ENCODE peak calls at places on chromosome 18, in six cellular contexts. Y is mammary epithelial cell; M is brain microvascular endothelial cell; N is CD8-positive, alpha-beta T cell; Q is cardiac muscle cell; D is iPS DF 6.9. C is an unnamed sample. For H3K36me3, the result is how much of the 10 kb centered on the place peaks cover.

GRCh38 chr18:50853863-50854271 is 25.1 kb upstream of the ME2 start:
- DNase-seq in Y (peak), M (peak), N (no peak), Q (peak), D (no peak), C (no peak)

GRCh38 chr18:55322176-55322735 is 265.7 kb downstream of the TCF4 start:
- DNase-seq in Y (peak), M (peak), N (no peak), Q (peak), D (no peak), C (peak)

GRCh38 chr18:27040796-27041195 is 144.3 kb downstream of the CHST9 start:
- DNase-seq in Y (no peak), M (no peak), N (no peak), Q (no peak), D (no peak), C (no peak)

GRCh38 chr18:13375302-13376255 is 157.0 kb downstream of the LDLRAD4 start:
- DNase-seq in Y (peak), M (peak), N (peak), Q (peak), D (no peak), C (peak)

GRCh38 chr18:73774836-73775509 is 372.7 kb downstream of the FBXO15 start:
- DNase-seq in Y (peak), M (no peak), N (no peak), Q (no peak), D (no peak), C (peak)

GRCh38 chr18:25136416-25137132 is 215.4 kb downstream of the ZNF521 start:
- DNase-seq in Y (peak), M (no peak), N (no peak), Q (peak), D (no peak), C (no peak)

GRCh38 chr18:8208716-8209115 is 400.5 kb upstream of the RAB12 start:
- DNase-seq in Y (no peak), M (no peak), N (no peak), Q (no peak), D (no peak), C (no peak)

GRCh38 chr18:54742654-54743053 is 85.6 kb upstream of the RAB27B start:
- DNase-seq in Y (peak), M (peak), N (no peak), Q (peak), D (no peak), C (no peak)

GRCh38 chr18:61085751-61086150 is 247.5 kb upstream of the CDH20 start:
- DNase-seq in Y (no peak), M (no peak), N (no peak), Q (no peak), D (no peak), C (no peak)

GRCh38 chr18:77015176-77015575 is 117.4 kb downstream of the MBP start:
- DNase-seq in Y (no peak), M (no peak), N (no peak), Q (peak), D (no peak), C (no peak)

GRCh38 chr18:48786621-48787522 is 163.9 kb downstream of the SMAD7 start:
- DNase-seq in Y (no peak), M (no peak), N (no peak), Q (no peak), D (no peak), C (no peak)

GRCh38 chr18:12744103-12744502 is 41.3 kb downstream of the PSMG2 start:
- DNase-seq in Y (peak), M (peak), N (no peak), Q (peak), D (no peak), C (no peak)

GRCh38 chr18:24157855-24158254 is 19.0 kb downstream of the CABYR start:
- DNase-seq in Y (no peak), M (no peak), N (no peak), Q (no peak), D (no peak), C (no peak)

GRCh38 chr18:8176554-8176953 is 432.7 kb upstream of the RAB12 start:
- DNase-seq in Y (no peak), M (no peak), N (no peak), Q (no peak), D (no peak), C (no peak)

GRCh38 chr18:7567487-7568425 is 640 bp downstream of the PTPRM start:
- DNase-seq in Y (peak), M (peak), N (no peak), Q (peak), D (no peak), C (peak)

GRCh38 chr18:76425299-76426101 is 69.5 kb downstream of the ZNF516 start:
- DNase-seq in Y (no peak), M (no peak), N (no peak), Q (peak), D (no peak), C (no peak)

GRCh38 chr18:57542126-57542525 is 44.4 kb downstream of the FECH start:
- DNase-seq in Y (peak), M (peak), N (no peak), Q (peak), D (no peak), C (no peak)

GRCh38 chr18:41642756-41643155 is 312.3 kb upstream of the PIK3C3 start:
- DNase-seq in Y (no peak), M (no peak), N (no peak), Q (peak), D (no peak), C (no peak)

GRCh38 chr18:43312891-43313290 is 35.6 kb upstream of the SYT4 start:
- DNase-seq in Y (peak), M (no peak), N (no peak), Q (no peak), D (no peak), C (no peak)

GRCh38 chr18:48123324-48123723 is 192.9 kb upstream of the SMAD2 start:
- DNase-seq in Y (no peak), M (no peak), N (no peak), Q (no peak), D (no peak), C (no peak)

GRCh38 chr18:8324343-8325065 is 284.7 kb upstream of the RAB12 start:
- DNase-seq in Y (no peak), M (no peak), N (no peak), Q (no peak), D (no peak), C (no peak)

GRCh38 chr18:48228301-48228715 is 180.9 kb downstream of the ZBTB7C start:
- DNase-seq in Y (peak), M (no peak), N (no peak), Q (peak), D (no peak), C (no peak)

GRCh38 chr18:3153107-3153704 is 66.6 kb downstream of the MYOM1 start:
- DNase-seq in Y (peak), M (no peak), N (no peak), Q (peak), D (no peak), C (no peak)

GRCh38 chr18:42328931-42329330 is 373.9 kb downstream of the PIK3C3 start:
- DNase-seq in Y (no peak), M (no peak), N (no peak), Q (no peak), D (no peak), C (no peak)

GRCh38 chr18:57816208-57816999 is 13.3 kb upstream of the ATP8B1 start:
- DNase-seq in Y (no peak), M (no peak), N (no peak), Q (no peak), D (no peak), C (no peak)

GRCh38 chr18:13374468-13375301 is 156.1 kb downstream of the LDLRAD4 start:
- DNase-seq in Y (no peak), M (peak), N (no peak), Q (peak), D (no peak), C (no peak)

GRCh38 chr18:24601624-24602023 is 141.2 kb downstream of the HRH4 start:
- DNase-seq in Y (peak), M (no peak), N (no peak), Q (no peak), D (no peak), C (no peak)

GRCh38 chr18:2883137-2883671 is 36.4 kb downstream of the EMILIN2 start:
- DNase-seq in Y (no peak), M (no peak), N (peak), Q (peak), D (no peak), C (no peak)

GRCh38 chr18:74995404-74995737 is 213.6 kb downstream of the PTGR3 start:
- DNase-seq in Y (no peak), M (no peak), N (no peak), Q (no peak), D (no peak), C (no peak)

GRCh38 chr18:13474336-13474735 is 252.0 kb downstream of the FAM210A start:
- DNase-seq in Y (no peak), M (no peak), N (no peak), Q (no peak), D (no peak), C (no peak)

GRCh38 chr18:75198046-75198445 is 10.9 kb downstream of the PTGR3 start:
- DNase-seq in Y (no peak), M (no peak), N (no peak), Q (peak), D (no peak), C (no peak)

GRCh38 chr18:56490942-56491341 is 147.4 kb downstream of the TXNL1 start:
- DNase-seq in Y (no peak), M (no peak), N (no peak), Q (no peak), D (no peak), C (no peak)

DNA sequence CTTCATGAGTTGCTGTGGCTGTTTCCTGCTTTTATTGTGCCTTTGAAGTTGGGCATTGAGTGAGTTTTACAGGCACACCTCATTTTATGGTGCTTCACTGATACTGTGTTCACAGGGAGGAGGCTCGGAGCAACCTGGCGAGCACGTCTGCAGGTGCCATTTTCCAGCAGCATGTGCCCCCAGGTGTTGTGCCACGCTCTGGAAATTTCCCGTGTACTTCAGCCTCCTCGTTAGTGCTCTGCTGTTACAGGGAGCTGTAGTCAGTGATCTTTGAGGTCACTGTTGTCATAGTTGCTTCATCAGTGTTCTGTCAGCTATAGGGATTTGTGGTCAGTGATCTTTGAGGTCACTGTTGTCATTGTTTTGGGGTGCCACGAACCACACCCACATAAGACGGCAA is 20.1 kb downstream of the CTDP1 start:
- DNase-seq in Y (no peak), M (no peak), N (no peak), Q (no peak), D (no peak), C (no peak)
- H3K36me3 ChIP-seq in Y (under half), M (under half), N (under half), Q (under half), D (under half), C (under half)

GRCh38 chr18:58977223-58977622 is 112.5 kb downstream of the ZNF532 start:
- DNase-seq in Y (no peak), M (no peak), N (no peak), Q (peak), D (no peak), C (no peak)

GRCh38 chr18:58980991-58981390 is 116.3 kb downstream of the ZNF532 start:
- DNase-seq in Y (no peak), M (no peak), N (no peak), Q (no peak), D (no peak), C (no peak)

GRCh38 chr18:58977801-58978200 is 113.1 kb downstream of the ZNF532 start:
- DNase-seq in Y (no peak), M (no peak), N (no peak), Q (no peak), D (no peak), C (no peak)

GRCh38 chr18:58979615-58980014 is 114.9 kb downstream of the ZNF532 start:
- DNase-seq in Y (no peak), M (no peak), N (no peak), Q (no peak), D (no peak), C (no peak)

GRCh38 chr18:58978916-58979315 is 114.2 kb downstream of the ZNF532 start:
- DNase-seq in Y (no peak), M (no peak), N (no peak), Q (no peak), D (no peak), C (no peak)
- H3K36me3 ChIP-seq in Y (under half), M (under half), N (under half), Q (under half), D (under half), C (under half)

GRCh38 chr18:220708-221107 is 47.1 kb downstream of the THOC1 start:
- DNase-seq in Y (no peak), M (no peak), N (no peak), Q (no peak), D (no peak), C (no peak)
- H3K36me3 ChIP-seq in Y (under half), M (under half), N (under half), Q (half or more), D (under half), C (under half)

GRCh38 chr18:32104516-32104915 is 12.8 kb downstream of the RNF138 start:
- DNase-seq in Y (no peak), M (no peak), N (no peak), Q (no peak), D (no peak), C (no peak)
- H3K36me3 ChIP-seq in Y (under half), M (under half), N (under half), Q (under half), D (under half), C (under half)

GRCh38 chr18:9531791-9532410 is 56.6 kb downstream of the RALBP1 start:
- DNase-seq in Y (peak), M (peak), N (no peak), Q (no peak), D (no peak), C (no peak)

GRCh38 chr18:9535430-9535972 is 60.2 kb downstream of the RALBP1 start:
- DNase-seq in Y (no peak), M (peak), N (no peak), Q (peak), D (no peak), C (no peak)

GRCh38 chr18:9537638-9538037 is 62.3 kb downstream of the RALBP1 start:
- DNase-seq in Y (no peak), M (no peak), N (no peak), Q (no peak), D (no peak), C (no peak)

GRCh38 chr18:9536354-9537152 is 61.2 kb downstream of the RALBP1 start:
- DNase-seq in Y (peak), M (peak), N (no peak), Q (no peak), D (no peak), C (no peak)

DNA sequence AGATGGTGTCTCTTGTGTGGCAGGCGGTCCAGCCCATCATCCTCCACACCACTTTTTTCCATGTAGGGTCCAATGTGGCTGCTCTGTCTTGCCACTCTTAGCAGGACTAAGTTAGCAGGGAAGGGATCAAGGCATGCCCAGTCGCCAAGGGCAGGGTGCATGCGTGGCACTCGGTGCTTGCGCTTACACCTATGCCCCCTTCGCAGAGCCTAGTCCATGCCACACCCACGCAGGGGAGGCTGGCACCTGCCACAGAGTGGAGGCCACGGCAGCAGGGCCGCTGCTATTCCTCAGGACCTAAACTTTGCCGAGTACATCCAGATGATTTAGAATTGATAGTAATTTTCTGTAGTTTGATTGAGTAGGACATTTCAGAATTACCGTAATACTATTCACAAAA is 59.5 kb downstream of the RALBP1 start:
- DNase-seq in Y (no peak), M (no peak), N (no peak), Q (no peak), D (no peak), C (no peak)
- H3K36me3 ChIP-seq in Y (under half), M (under half), N (under half), Q (under half), D (under half), C (under half)

GRCh38 chr18:36153203-36153602 is 23.5 kb downstream of the ELP2 start:
- DNase-seq in Y (no peak), M (no peak), N (no peak), Q (peak), D (no peak), C (no peak)

GRCh38 chr18:36153771-36154170 is 24.1 kb downstream of the ELP2 start:
- DNase-seq in Y (no peak), M (no peak), N (no peak), Q (peak), D (no peak), C (no peak)

GRCh38 chr18:36152781-36153180 is 23.1 kb downstream of the ELP2 start:
- DNase-seq in Y (no peak), M (no peak), N (no peak), Q (peak), D (no peak), C (no peak)

GRCh38 chr18:36149514-36150289 is 20.0 kb downstream of the ELP2 start:
- DNase-seq in Y (no peak), M (no peak), N (no peak), Q (no peak), D (no peak), C (no peak)
- H3K36me3 ChIP-seq in Y (under half), M (half or more), N (under half), Q (under half), D (under half), C (under half)

GRCh38 chr18:63314062-63314790 is 5.3 kb downstream of the BCL2 start:
- DNase-seq in Y (no peak), M (no peak), N (no peak), Q (no peak), D (no peak), C (no peak)

GRCh38 chr18:63312731-63313408 is 6.7 kb downstream of the BCL2 start:
- DNase-seq in Y (no peak), M (no peak), N (no peak), Q (no peak), D (no peak), C (no peak)

GRCh38 chr18:63314991-63315662 is 4.4 kb downstream of the BCL2 start:
- DNase-seq in Y (no peak), M (no peak), N (no peak), Q (no peak), D (no peak), C (no peak)

GRCh38 chr18:63311481-63312409 is 7.8 kb downstream of the BCL2 start:
- DNase-seq in Y (no peak), M (no peak), N (no peak), Q (no peak), D (no peak), C (no peak)

DNA sequence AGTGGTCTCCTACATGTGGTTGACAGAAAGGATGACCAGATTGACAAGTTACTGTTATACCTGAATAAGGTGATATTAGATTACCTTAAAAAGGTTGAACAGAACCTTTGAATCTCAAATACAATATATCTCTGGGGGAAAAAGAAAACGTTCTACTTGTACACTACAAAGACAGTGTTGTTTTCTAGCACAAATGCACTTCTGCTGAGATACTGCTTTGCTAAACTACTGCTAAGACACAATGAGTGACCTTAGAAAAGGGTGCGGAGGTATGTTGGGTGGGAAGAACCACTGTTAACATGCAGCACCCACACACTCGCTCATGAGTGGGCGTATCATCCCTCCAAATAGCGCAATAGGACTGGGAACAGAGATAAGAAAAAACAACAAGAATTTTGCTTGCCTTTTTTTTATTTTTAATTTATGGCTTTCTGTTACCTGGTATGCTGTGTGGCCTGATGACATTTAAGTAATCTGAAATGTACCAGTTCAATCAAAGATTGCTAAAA is 6.1 kb downstream of the BCL2 start:
- DNase-seq in Y (no peak), M (no peak), N (no peak), Q (no peak), D (no peak), C (no peak)
- H3K36me3 ChIP-seq in Y (under half), M (under half), N (under half), Q (under half), D (under half), C (under half)

C was measured in BE2C.